ENCODE peak calls at places on chromosomes 3 and 15, in five cellular contexts. F, T, A, B and S are unnamed samples.

GRCh38 chr3:192275741-192276355 is 451.5 kb downstream of the FGF12 start:
- DNase-seq in F (no peak), T (no peak), A (no peak), B (peak), S (no peak)

GRCh38 chr3:14757153-14757700 is 61.5 kb upstream of the FGD5 start:
- DNase-seq in F (no peak), T (no peak), A (no peak), B (no peak), S (no peak)

GRCh38 chr3:8882171-8882593 is 81.1 kb downstream of the RAD18 start:
- DNase-seq in F (no peak), T (no peak), A (no peak), B (no peak), S (no peak)

GRCh38 chr3:192772495-192772894 is 45.2 kb upstream of the FGF12 start:
- DNase-seq in F (peak), T (no peak), A (no peak), B (peak), S (no peak)

GRCh38 chr15:72838311-72838731 is 54.8 kb upstream of the ADPGK start:
- DNase-seq in F (no peak), T (no peak), A (no peak), B (peak), S (no peak)

GRCh38 chr15:85618956-85619491 is 175.7 kb downstream of the KLHL25 start:
- DNase-seq in F (no peak), T (peak), A (peak), B (peak), S (peak)

GRCh38 chr3:63395960-63396359 is 117.9 kb downstream of the SYNPR start:
- DNase-seq in F (no peak), T (no peak), A (no peak), B (peak), S (no peak)

GRCh38 chr15:33722005-33722672 is 246.2 kb upstream of the CHRM5 start:
- DNase-seq in F (no peak), T (peak), A (no peak), B (peak), S (no peak)

GRCh38 chr15:52178765-52179164 is 12.4 kb downstream of the GNB5 start:
- DNase-seq in F (no peak), T (no peak), A (no peak), B (no peak), S (peak)

GRCh38 chr3:37056826-37057225 is 63.5 kb downstream of the MLH1 start:
- DNase-seq in F (no peak), T (no peak), A (no peak), B (no peak), S (no peak)

GRCh38 chr3:99656606-99657005 is 18.2 kb downstream of the COL8A1 start:
- DNase-seq in F (no peak), T (no peak), A (no peak), B (peak), S (no peak)

GRCh38 chr3:52302426-52303185 is 13.5 kb upstream of the DNAH1 start:
- DNase-seq in F (no peak), T (no peak), A (no peak), B (no peak), S (no peak)

GRCh38 chr3:535566-536416 is 339.2 kb downstream of the CHL1 start:
- DNase-seq in F (no peak), T (no peak), A (no peak), B (peak), S (no peak)

GRCh38 chr3:178845446-178846118 is 226.0 kb downstream of the ZMAT3 start:
- DNase-seq in F (peak), T (peak), A (no peak), B (peak), S (no peak)

GRCh38 chr3:176579741-176580185 is 617.5 kb downstream of the TBL1XR1 start:
- DNase-seq in F (no peak), T (peak), A (no peak), B (peak), S (no peak)